ENCODE peak calls at places on chromosome 15, in five cellular contexts. F is progenitor cell of endocrine pancreas; L is ELR; C is activated CD4-positive, alpha-beta T cell treated with anti-CD3 and anti-CD28 coated beads, Interleukin-2, amount 50 U/mL, for 4 hours; V is sciatic nerve. B is an unnamed sample.

GRCh38 chr15:89704411-89704810 is 13.8 kb downstream of the WDR93 start:
- DNase-seq in V (no peak), L (no peak), F (no peak), C (no peak), B (no peak)

GRCh38 chr15:63915888-63916731 is 82.4 kb upstream of the HERC1 start:
- DNase-seq in L (peak), F (no peak), V (no peak), C (no peak), B (no peak)

GRCh38 chr15:50339717-50340116 is 15.3 kb downstream of the GABPB1 start:
- DNase-seq in C (no peak), L (no peak), F (no peak), V (no peak), B (no peak)

GRCh38 chr15:43776101-43776717 is 557 bp downstream of the ELL3 start:
- DNase-seq in L (no peak), C (peak), F (no peak), V (no peak), B (peak)

GRCh38 chr15:29920515-29920914 is 98.2 kb upstream of the TJP1 start:
- DNase-seq in V (no peak), L (peak), C (no peak), F (no peak), B (no peak)

GRCh38 chr15:27064080-27064479 is 93.1 kb downstream of the GABRG3 start:
- DNase-seq in L (no peak), V (no peak), C (no peak), F (no peak), B (no peak)

GRCh38 chr15:67068724-67069400 is 3.5 kb downstream of the SMAD3 start:
- DNase-seq in C (no peak), L (peak), F (no peak), V (no peak), B (peak)

GRCh38 chr15:90862964-90863721 is 5.2 kb upstream of the FURIN start:
- DNase-seq in C (no peak), V (no peak), F (no peak), L (peak), B (no peak)

GRCh38 chr15:60299452-60300047 is 98.2 kb downstream of the ANXA2 start:
- DNase-seq in V (no peak), F (no peak), C (no peak), L (peak), B (no peak)

GRCh38 chr15:38588672-38589071 is 24.1 kb upstream of the RASGRP1 start:
- DNase-seq in C (no peak), L (no peak), F (no peak), V (no peak), B (no peak)

GRCh38 chr15:67133738-67134576 is 68.6 kb downstream of the SMAD3 start:
- DNase-seq in L (peak), F (no peak), V (peak), C (peak), B (peak)

GRCh38 chr15:31346367-31347066 is 19.9 kb downstream of the KLF13 start:
- DNase-seq in C (no peak), V (no peak), F (no peak), L (no peak), B (peak)

GRCh38 chr15:79834496-79834895 is 62.3 kb downstream of the MTHFS start:
- DNase-seq in F (no peak), V (no peak), L (no peak), C (no peak), B (no peak)

GRCh38 chr15:76718863-76719262 is 186.3 kb downstream of the SCAPER start:
- DNase-seq in V (no peak), L (no peak), C (no peak), F (no peak), B (no peak)

GRCh38 chr15:66715181-66715624 is 13.2 kb downstream of the SMAD6 start:
- DNase-seq in V (peak), C (no peak), F (no peak), L (no peak), B (no peak)

GRCh38 chr15:66743703-66744536 is 41.9 kb downstream of the SMAD6 start:
- DNase-seq in V (no peak), C (no peak), L (peak), F (no peak), B (no peak)

GRCh38 chr15:47184405-47185221 is 532.7 kb upstream of the SEMA6D start:
- DNase-seq in F (peak), L (no peak), C (no peak), V (peak), B (no peak)